ENCODE peak calls at places on chromosomes 6 and 20, in seven cellular contexts. V is RPMI8226, G is T-helper 22 cell, W is SIG-M5, B is PC-9, Q is epithelial cell of esophagus, L is H54. T is an unnamed sample.

GRCh38 chr6:86775893-86776292 is 161.4 kb upstream of the HTR1E start:
- DNase-seq in V (no peak), G (no peak), W (no peak), B (no peak), Q (no peak), L (no peak), T (no peak)

GRCh38 chr20:4470375-4470774 is 251.3 kb upstream of the PRND start:
- DNase-seq in V (peak), G (no peak), W (no peak), B (no peak), Q (no peak), L (no peak), T (no peak)

GRCh38 chr6:137637161-137637560 is 143.0 kb upstream of the OLIG3 start:
- DNase-seq in V (no peak), G (no peak), W (peak), B (peak), Q (peak), L (peak), T (peak)

GRCh38 chr6:73134588-73134987 is 90.7 kb downstream of the KHDC1L start:
- DNase-seq in V (peak), G (no peak), W (no peak), B (no peak), Q (peak), L (no peak), T (no peak)

GRCh38 chr6:144330588-144330987 is 45.5 kb downstream of the UTRN start:
- DNase-seq in V (peak), G (no peak), W (no peak), B (peak), Q (peak), L (no peak), T (no peak)

GRCh38 chr6:48615041-48615440 is 504.0 kb upstream of the PTCHD4 start:
- DNase-seq in V (no peak), G (no peak), W (no peak), B (no peak), Q (peak), L (no peak), T (no peak)

GRCh38 chr6:150368762-150369161 is at the start of gene IYD:
- DNase-seq in V (no peak), G (no peak), W (no peak), B (no peak), Q (peak), L (no peak), T (no peak)

GRCh38 chr6:37783831-37784584 is 35.5 kb upstream of the ZFAND3 start:
- DNase-seq in V (no peak), G (no peak), W (no peak), B (no peak), Q (peak), L (no peak), T (no peak)

GRCh38 chr6:104837158-104837557 is 22.6 kb downstream of the HACE1 start:
- DNase-seq in V (no peak), G (no peak), W (no peak), B (no peak), Q (no peak), L (no peak), T (no peak)

GRCh38 chr20:62181808-62182207 is 1.0 kb upstream of the MTG2 start:
- DNase-seq in V (no peak), G (no peak), W (no peak), B (no peak), Q (no peak), L (no peak), T (no peak)

GRCh38 chr20:57250607-57251343 is 15.7 kb downstream of the BMP7 start:
- DNase-seq in V (peak), G (no peak), W (no peak), B (no peak), Q (no peak), L (no peak), T (no peak)

GRCh38 chr6:164008902-164009301 is 594.4 kb downstream of the QKI start:
- DNase-seq in V (no peak), G (no peak), W (no peak), B (no peak), Q (no peak), L (no peak), T (no peak)

GRCh38 chr20:3224681-3225421 is 14.1 kb downstream of the SLC4A11 start:
- DNase-seq in V (no peak), G (no peak), W (no peak), B (no peak), Q (no peak), L (no peak), T (no peak)

GRCh38 chr6:43509142-43509983 is 783 bp downstream of the LRRC73 start:
- DNase-seq in V (peak), G (no peak), W (no peak), B (no peak), Q (no peak), L (no peak), T (no peak)

GRCh38 chr6:123127807-123128206 is 131.8 kb downstream of the CLVS2 start:
- DNase-seq in V (no peak), G (no peak), W (no peak), B (no peak), Q (peak), L (no peak), T (no peak)

GRCh38 chr6:81876977-81877376 is 124.5 kb upstream of the TENT5A start:
- DNase-seq in V (no peak), G (no peak), W (no peak), B (no peak), Q (peak), L (peak), T (no peak)

GRCh38 chr6:2387445-2387844 is 142.0 kb upstream of the GMDS start:
- DNase-seq in V (no peak), G (no peak), W (no peak), B (no peak), Q (no peak), L (no peak), T (no peak)

GRCh38 chr6:54354608-54355007 is 46.4 kb downstream of the TINAG start:
- DNase-seq in V (no peak), G (no peak), W (no peak), B (no peak), Q (no peak), L (no peak), T (no peak)